ENCODE peak calls at places on chromosomes 2 and 18, in seven cellular contexts. T is endodermal cell, Y is dorsolateral prefrontal cortex, X is BJ, V is heart left ventricle, L is astrocyte of the spinal cord, K is HFF-Myc. E is an unnamed sample.

GRCh38 chr18:7575465-7576026 is 8.4 kb downstream of the PTPRM start:
- DNase-seq in Y (no peak), L (peak; percentile 67), T (no peak), K (no peak), X (no peak), V (no peak), E (no peak)

GRCh38 chr2:138223321-138223720 is 259.0 kb downstream of the HNMT start:
- DNase-seq in T (no peak), L (peak; percentile 46), X (no peak), V (no peak), Y (no peak), K (no peak), E (peak; percentile 24)

GRCh38 chr2:99810241-99810640 is 320.4 kb upstream of the REV1 start:
- DNase-seq in L (no peak), T (no peak), K (no peak), X (no peak), V (no peak), Y (no peak), E (no peak)

GRCh38 chr18:22391571-22392359 is 25.9 kb downstream of the CTAGE1 start:
- DNase-seq in X (peak; percentile 59), K (peak; percentile 65), Y (no peak), L (peak; percentile 93), T (no peak), V (no peak), E (peak; percentile 77)

GRCh38 chr18:41456791-41457190 is 498.2 kb upstream of the PIK3C3 start:
- DNase-seq in L (no peak), V (no peak), Y (no peak), K (no peak), T (no peak), X (no peak), E (no peak)

GRCh38 chr2:189798312-189799029 is 14.2 kb downstream of the PMS1 start:
- DNase-seq in T (no peak), L (peak; percentile 72), X (no peak), V (no peak), K (no peak), Y (no peak), E (peak; percentile 18)

GRCh38 chr2:168694173-168694572 is 108.3 kb upstream of the NOSTRIN start:
- DNase-seq in X (no peak), T (no peak), Y (no peak), K (no peak), L (no peak), V (no peak), E (no peak)

GRCh38 chr18:7232218-7232617 is 1.3 kb downstream of the LRRC30 start:
- DNase-seq in X (no peak), L (no peak), V (no peak), K (no peak), T (no peak), Y (no peak), E (no peak)

GRCh38 chr2:105924271-105924670 is 179.6 kb downstream of the NCK2 start:
- DNase-seq in Y (no peak), T (no peak), V (no peak), K (no peak), L (no peak), X (no peak), E (no peak)

GRCh38 chr2:33363599-33364300 is 112.7 kb upstream of the RASGRP3 start:
- DNase-seq in V (no peak), K (no peak), L (no peak), X (peak; percentile 49), T (no peak), Y (no peak), E (no peak)

GRCh38 chr2:200089040-200089755 is 133.8 kb downstream of the MAIP1 start:
- DNase-seq in X (no peak), Y (no peak), T (no peak), V (no peak), L (peak; percentile 33), K (no peak), E (no peak)

GRCh38 chr18:74446631-74447403 is 10.3 kb downstream of the DIPK1C start:
- DNase-seq in Y (no peak), K (no peak), T (no peak), V (no peak), L (no peak), X (no peak), E (no peak)

GRCh38 chr2:109352898-109353689 is 224.1 kb downstream of the SH3RF3 start:
- DNase-seq in V (no peak), X (no peak), L (no peak), K (no peak), T (peak; percentile 24), Y (peak; percentile 11), E (no peak)

GRCh38 chr2:159035790-159036411 is 67.5 kb downstream of the TANC1 start:
- DNase-seq in L (peak; percentile 68), Y (no peak), K (no peak), X (no peak), T (peak; percentile 90), V (no peak), E (peak; percentile 57)

GRCh38 chr2:65671670-65672069 is 239.3 kb upstream of the SPRED2 start:
- DNase-seq in Y (no peak), V (no peak), T (peak; percentile 78), X (no peak), L (no peak), K (no peak), E (no peak)

GRCh38 chr2:184067502-184067901 is 530.8 kb upstream of the ZNF804A start:
- DNase-seq in Y (no peak), V (no peak), K (no peak), T (peak; percentile 50), X (no peak), L (no peak), E (no peak)

GRCh38 chr2:213934560-213934959 is 476.3 kb upstream of the VWC2L start:
- DNase-seq in Y (no peak), L (peak; percentile 12), K (peak; percentile 6), X (no peak), T (no peak), V (no peak), E (no peak)

GRCh38 chr2:216387262-216387661 is 15.0 kb upstream of the MARCHF4 start:
- DNase-seq in V (no peak), L (no peak), Y (no peak), K (no peak), T (no peak), X (no peak), E (no peak)

GRCh38 chr2:216388046-216388884 is 16.0 kb upstream of the MARCHF4 start:
- DNase-seq in V (no peak), T (no peak), Y (no peak), K (no peak), X (no peak), L (no peak), E (no peak)

GRCh38 chr2:216379955-216380354 is 7.7 kb upstream of the MARCHF4 start:
- DNase-seq in T (no peak), V (no peak), L (no peak), Y (no peak), K (no peak), X (no peak), E (no peak)

GRCh38 chr2:216389565-216389964 is 17.3 kb upstream of the MARCHF4 start:
- DNase-seq in X (no peak), K (no peak), V (no peak), L (no peak), T (no peak), Y (no peak), E (no peak)

GRCh38 chr2:216385478-216385877 is 13.2 kb upstream of the MARCHF4 start:
- DNase-seq in Y (no peak), T (no peak), X (no peak), V (no peak), L (no peak), K (no peak), E (no peak)
- H3K4me3 ChIP-seq in Y (no peak overlapping the region), T (no peak overlapping the region), X (no peak overlapping the region), V (no peak overlapping the region), L (no peak overlapping the region), K (no peak overlapping the region), E (no peak overlapping the region)

GRCh38 chr2:7722212-7722910 is 805.1 kb downstream of the RNF144A start:
- DNase-seq in V (no peak), T (no peak), Y (no peak), K (no peak), X (no peak), L (no peak), E (no peak)

GRCh38 chr2:7726989-7727388 is 809.8 kb downstream of the RNF144A start:
- DNase-seq in V (no peak), K (no peak), T (no peak), X (no peak), L (no peak), Y (no peak), E (no peak)

GRCh38 chr2:7725850-7726242 is 808.6 kb downstream of the RNF144A start:
- DNase-seq in L (no peak), Y (no peak), T (no peak), K (no peak), X (no peak), V (no peak), E (peak; percentile 43)

GRCh38 chr2:7724336-7724735 is 807.1 kb downstream of the RNF144A start:
- DNase-seq in V (no peak), L (no peak), X (no peak), K (no peak), T (peak; percentile 63), Y (no peak), E (no peak)

DNA sequence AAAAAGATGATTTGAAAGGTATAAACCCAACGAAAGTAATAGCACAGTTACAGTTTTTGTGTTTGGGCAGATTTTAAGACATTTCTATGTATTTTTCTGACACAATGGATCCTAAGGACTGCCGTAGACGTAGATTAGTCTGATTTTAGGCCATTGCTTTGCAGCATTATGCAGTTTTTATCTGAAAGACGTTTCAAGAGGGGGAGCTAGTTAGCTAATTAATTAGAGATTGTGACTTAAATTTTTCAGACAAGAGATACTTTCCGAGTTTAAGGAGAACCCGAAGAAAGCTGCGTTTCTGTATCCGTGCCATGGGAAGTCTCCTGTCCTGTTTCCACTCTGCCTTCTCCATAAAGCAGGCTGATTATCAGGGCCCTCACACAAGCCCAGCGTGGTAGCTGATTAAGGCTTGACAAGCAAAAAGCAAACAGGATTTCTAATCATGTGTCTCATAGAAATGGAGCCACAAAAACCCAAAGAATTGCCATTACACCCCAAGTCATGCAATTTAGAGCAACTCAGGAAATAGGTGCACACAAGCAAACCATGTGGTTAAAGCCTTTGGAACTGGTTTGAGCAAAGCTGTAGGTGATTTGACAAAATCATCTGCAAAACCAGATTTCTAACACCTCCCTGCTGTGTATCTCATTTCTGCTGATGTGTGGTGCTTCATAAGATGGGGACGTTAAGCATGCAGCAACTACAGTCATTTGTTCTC is 808.1 kb downstream of the RNF144A start:
- DNase-seq in L (peak; percentile 41), Y (no peak), K (no peak), T (peak; percentile 67), V (no peak), X (no peak), E (peak; percentile 38)
- TF ChIP-seq CTCF in L (peak; percentile 4), Y (peak; percentile 22), K (no peak), T (no peak), V (no peak), X (no peak), E (no peak)

DNA sequence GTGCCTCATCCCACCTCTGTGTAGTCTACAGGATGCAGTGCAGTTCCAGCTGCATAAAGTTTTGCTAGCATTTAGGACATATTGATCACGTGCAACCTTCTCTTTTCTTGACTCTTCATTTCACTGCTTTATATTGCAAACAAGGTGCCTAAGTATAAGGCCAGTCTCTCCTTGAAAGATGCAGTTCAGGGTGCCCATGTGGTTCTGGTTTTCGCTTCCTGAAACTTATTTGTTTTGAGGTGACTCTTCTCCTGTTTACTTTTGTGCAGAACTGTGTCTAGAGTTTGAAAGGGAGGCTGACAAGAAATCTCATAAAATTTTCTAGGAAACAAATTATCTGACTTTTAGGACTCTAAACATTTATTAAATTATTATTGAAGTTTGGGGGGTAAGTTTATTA is 189.9 kb downstream of the UBE2E3 start:
- DNase-seq in Y (no peak), L (no peak), T (no peak), X (no peak), V (no peak), K (no peak), E (no peak)
- H3K4me3 ChIP-seq in Y (no peak overlapping the region), L (no peak overlapping the region), T (no peak overlapping the region), X (no peak overlapping the region), V (no peak overlapping the region), K (no peak overlapping the region), E (no peak overlapping the region)

GRCh38 chr2:153787612-153788011 is 84.1 kb upstream of the GALNT13 start:
- DNase-seq in Y (no peak), K (no peak), T (no peak), X (no peak), V (no peak), L (no peak), E (no peak)
- TF ChIP-seq CTCF in Y (peak; percentile 38), K (no peak), T (peak; percentile 62), X (no peak), V (no peak), L (no peak), E (no peak)